ENCODE peak calls at places on chromosome 7, in nine cellular contexts. D is neural progenitor cell, H is left lung, Q is neural crest cell, K is cardiac fibroblast, F is hepatocyte, J is bronchial epithelial cell, B is A549, Y is astrocyte. S is an unnamed sample.

GRCh38 chr7:64541438-64542359 is 21.2 kb downstream of the ZNF680 start:
- DNase-seq in Y (peak; percentile 88), D (no peak), B (no peak), K (peak; percentile 82), J (peak; percentile 20), Q (no peak), H (no peak), F (no peak), S (no peak)

GRCh38 chr7:25389489-25390106 is 161.3 kb upstream of the NPVF start:
- DNase-seq in F (peak; percentile 69), D (peak; percentile 60), H (no peak), K (peak; percentile 67), Q (peak; percentile 21), B (peak; percentile 54), J (peak; percentile 32), Y (peak; percentile 10), S (peak; percentile 21)

GRCh38 chr7:89731751-89732150 is 422.5 kb upstream of the STEAP1 start:
- DNase-seq in B (no peak), K (no peak), Y (no peak), Q (no peak), H (no peak), F (no peak), J (no peak), D (no peak), S (no peak)

GRCh38 chr7:130281227-130281626 is 11.7 kb upstream of the CPA4 start:
- DNase-seq in Y (peak; percentile 84), B (no peak), Q (no peak), H (no peak), J (peak; percentile 74), D (no peak), K (peak; percentile 71), F (no peak), S (no peak)

GRCh38 chr7:127928852-127929251 is 102.4 kb downstream of the LRRC4 start:
- DNase-seq in H (no peak), J (no peak), Y (no peak), D (no peak), B (no peak), Q (no peak), F (no peak), K (no peak), S (no peak)

GRCh38 chr7:157522189-157522588 is 185.4 kb downstream of the DNAJB6 start:
- DNase-seq in B (no peak), J (no peak), F (no peak), D (no peak), Y (no peak), K (no peak), H (no peak), Q (no peak), S (no peak)

GRCh38 chr7:132993377-132994013 is 88.4 kb downstream of the CHCHD3 start:
- DNase-seq in Y (no peak), J (no peak), B (no peak), H (no peak), F (no peak), D (no peak), Q (no peak), K (no peak), S (no peak)

GRCh38 chr7:7209412-7210050 is 27.2 kb downstream of the C1GALT1 start:
- DNase-seq in Q (no peak), K (no peak), H (no peak), J (no peak), F (no peak), B (no peak), D (no peak), Y (no peak), S (no peak)

GRCh38 chr7:2761801-2762497 is 73.9 kb downstream of the AMZ1 start:
- DNase-seq in J (no peak), B (no peak), Q (no peak), F (no peak), H (no peak), K (no peak), D (no peak), Y (no peak), S (no peak)

GRCh38 chr7:98788921-98789320 is 80.9 kb downstream of the TMEM130 start:
- DNase-seq in J (no peak), F (no peak), H (no peak), K (no peak), Y (peak; percentile 87), Q (no peak), B (no peak), D (no peak), S (no peak)

GRCh38 chr7:87216701-87217508 is 2.6 kb downstream of the TMEM243 start:
- DNase-seq in J (no peak), D (no peak), H (no peak), K (no peak), Q (no peak), Y (no peak), F (no peak), B (no peak), S (peak; percentile 74)

GRCh38 chr7:44388089-44388970 is 62.9 kb upstream of the CAMK2B start:
- DNase-seq in D (no peak), B (no peak), K (no peak), J (no peak), Y (no peak), F (no peak), H (no peak), Q (no peak), S (no peak)

GRCh38 chr7:130356760-130357611 is 12.4 kb downstream of the CPA5 start:
- DNase-seq in D (no peak), F (peak; percentile 73), K (peak; percentile 94), Y (peak; percentile 92), Q (no peak), J (peak; percentile 90), H (no peak), B (peak; percentile 50), S (no peak)

GRCh38 chr7:156751319-156751718 is 110.7 kb downstream of the RNF32 start:
- DNase-seq in J (peak; percentile 82), D (no peak), F (peak; percentile 29), B (peak; percentile 17), K (peak; percentile 89), Y (peak; percentile 99), H (no peak), Q (no peak), S (no peak)

GRCh38 chr7:29538322-29538874 is 25.2 kb upstream of the PRR15 start:
- DNase-seq in K (no peak), Q (no peak), D (peak; percentile 50), J (no peak), B (no peak), Y (no peak), H (no peak), F (peak; percentile 21), S (no peak)

GRCh38 chr7:41916450-41916927 is 213.6 kb upstream of the INHBA start:
- DNase-seq in K (peak; percentile 98), H (no peak), F (peak; percentile 65), J (peak; percentile 94), B (peak; percentile 76), Y (peak; percentile 99), D (no peak), Q (no peak), S (no peak)

GRCh38 chr7:23474098-23474828 is 4.0 kb upstream of the IGF2BP3 start:
- DNase-seq in B (peak; percentile 98), F (peak; percentile 98), K (peak; percentile 96), D (peak; percentile 99), J (peak; percentile 73), Q (peak; percentile 87), Y (peak; percentile 87), H (peak; percentile 94), S (peak; percentile 93)

GRCh38 chr7:85186521-85187241 is at the start of gene SEMA3D:
- DNase-seq in H (peak; percentile 87), B (peak; percentile 75), Y (peak; percentile 74), F (peak; percentile 92), Q (peak; percentile 83), D (peak; percentile 92), J (peak; percentile 65), K (peak; percentile 81), S (peak; percentile 76)

GRCh38 chr7:85186083-85186520 is 754 bp downstream of the SEMA3D start:
- DNase-seq in B (peak; percentile 30), K (peak; percentile 65), Y (peak; percentile 59), Q (peak; percentile 43), J (peak; percentile 27), D (peak; percentile 69), F (peak; percentile 78), H (peak; percentile 43), S (no peak)

GRCh38 chr7:85185355-85186082 is 1.3 kb downstream of the SEMA3D start:
- DNase-seq in D (peak; percentile 78), K (peak; percentile 60), F (peak; percentile 78), Y (peak; percentile 60), J (peak; percentile 43), H (peak; percentile 65), B (peak; percentile 28), Q (peak; percentile 46), S (no peak)

DNA sequence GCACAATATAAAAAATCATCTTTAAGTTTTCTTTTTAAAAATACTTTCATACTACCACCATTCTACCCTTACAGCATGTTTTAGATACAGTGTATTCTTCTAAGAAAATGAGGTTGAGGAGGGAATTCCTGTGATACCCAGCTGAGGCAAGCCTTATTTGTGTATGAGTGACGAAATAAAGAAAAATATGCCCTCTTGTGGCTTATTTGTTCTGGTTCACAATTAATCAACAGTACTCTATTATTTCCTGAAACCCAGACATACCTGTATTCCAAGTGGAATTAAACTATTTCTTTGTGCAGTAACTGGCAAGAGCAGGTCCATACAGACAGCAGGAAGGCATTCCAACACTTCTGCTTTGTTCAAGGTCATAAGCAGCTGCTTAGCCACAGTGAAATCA is 4.5 kb upstream of the SEMA3D start:
- DNase-seq in Y (peak; percentile 21), K (peak; percentile 61), Q (no peak), B (peak; percentile 13), F (peak; percentile 16), H (no peak), D (peak; percentile 9), J (peak; percentile 61), S (no peak)
- TF ChIP-seq CTCF in Y (peak; percentile 34), K (peak; percentile 25), Q (peak; percentile 57), B (peak; percentile 31), F (peak; percentile 49), H (no peak), D (peak; percentile 18), J (peak; percentile 39), S (no peak)

GRCh38 chr7:80443336-80443735 is 68.5 kb downstream of the GNAT3 start:
- DNase-seq in Y (no peak), J (no peak), D (no peak), Q (no peak), K (peak; percentile 9), B (no peak), H (no peak), F (no peak), S (no peak)
- TF ChIP-seq CTCF in Y (no peak), J (no peak), D (no peak), Q (no peak), K (no peak), B (no peak), H (no peak), F (no peak), S (no peak)

GRCh38 chr7:100493476-100494264 is 9.9 kb downstream of the NYAP1 start:
- DNase-seq in K (peak; percentile 24), Y (no peak), J (peak; percentile 22), F (peak; percentile 64), B (no peak), D (peak; percentile 73), Q (no peak), H (peak; percentile 90), S (peak; percentile 77)
- TF ChIP-seq CTCF in K (no peak), Y (no peak), J (no peak), F (peak; percentile 10), B (no peak), D (no peak), Q (peak; percentile 3), H (no peak), S (peak; percentile 44)

DNA sequence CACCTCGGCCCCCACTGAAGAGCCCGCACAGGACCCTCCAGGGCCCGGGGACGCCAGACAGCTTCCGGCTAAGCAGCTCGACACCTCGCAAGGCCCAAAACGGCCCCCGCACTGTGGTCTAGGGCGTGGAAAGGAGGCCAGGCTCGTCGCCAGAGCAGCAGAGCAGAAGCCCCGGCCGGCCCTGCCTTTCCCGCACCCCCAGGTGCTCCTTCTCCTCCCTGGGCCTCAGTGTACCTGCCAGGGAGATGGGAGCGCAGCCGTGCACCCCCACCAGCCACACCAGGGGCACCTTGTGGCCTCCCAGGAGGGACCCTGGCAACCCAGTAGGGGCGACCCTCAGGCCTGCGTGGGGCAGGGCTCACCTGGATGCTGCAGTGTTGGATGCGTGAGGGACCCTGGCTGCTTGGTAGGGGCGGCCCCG is 9.6 kb downstream of the PDGFA start:
- DNase-seq in F (no peak), H (peak; percentile 78), J (no peak), K (no peak), Y (no peak), Q (no peak), D (no peak), B (no peak), S (no peak)
- TF ChIP-seq CTCF in F (no peak), H (no peak), J (no peak), K (no peak), Y (no peak), Q (no peak), D (no peak), B (no peak), S (no peak)